ENCODE peak calls at places on chromosomes 4 and X, in ten cellular contexts. H is GM13977; Y is pancreas; O is AG08395; L is activated T-helper 9 cell treated with anti-CD3 and anti-CD28 coated beads, Interleukin-2, amount 50 U/mL, for 16 hours; K is WTC11; S is endothelial cell; Z is coronary artery; E is left ventricle myocardium superior; R is substantia nigra. Q is an unnamed sample.

GRCh38 chr4:40506066-40506465 is 123.6 kb downstream of the RBM47 start:
- DNase-seq in H (no peak), Y (peak), O (no peak), L (no peak), K (no peak), S (no peak), Z (no peak), E (no peak), R (no peak), Q (no peak)

GRCh38 chr4:182604161-182604591 is 313.0 kb downstream of the DCTD start:
- DNase-seq in H (no peak), Y (no peak), O (peak), L (no peak), K (no peak), S (no peak), Z (no peak), E (no peak), R (no peak), Q (no peak)

GRCh38 chr4:173332963-173333657 is 1.0 kb downstream of the HMGB2 start:
- DNase-seq in H (peak), Y (no peak), O (no peak), L (no peak), K (no peak), S (no peak), Z (no peak), E (no peak), R (no peak), Q (no peak)

GRCh38 chr4:6906046-6906445 is 3.6 kb upstream of the TBC1D14 start:
- DNase-seq in H (no peak), Y (no peak), O (no peak), L (no peak), K (no peak), S (no peak), Z (no peak), E (no peak), R (no peak), Q (peak)

GRCh38 chr4:119646347-119647071 is 17.9 kb upstream of the PDE5A start:
- DNase-seq in H (no peak), Y (peak), O (peak), L (no peak), K (no peak), S (no peak), Z (no peak), E (peak), R (no peak), Q (no peak)

GRCh38 chr4:25441519-25442117 is 64.6 kb downstream of the ANAPC4 start:
- DNase-seq in H (peak), Y (peak), O (peak), L (no peak), K (peak), S (peak), Z (no peak), E (peak), R (no peak), Q (peak)

GRCh38 chr4:120948382-120948781 is 25.9 kb upstream of the PRDM5 start:
- DNase-seq in H (no peak), Y (no peak), O (no peak), L (no peak), K (no peak), S (no peak), Z (no peak), E (no peak), R (no peak), Q (no peak)

GRCh38 chrX:114087543-114087942 is 496.3 kb upstream of the HTR2C start:
- DNase-seq in H (no peak), Y (no peak), O (no peak), L (no peak), K (no peak), S (no peak), Z (no peak), E (no peak), R (no peak), Q (no peak)

GRCh38 chr4:41178372-41179085 is 35.8 kb downstream of the APBB2 start:
- DNase-seq in H (no peak), Y (no peak), O (peak), L (no peak), K (no peak), S (no peak), Z (no peak), E (no peak), R (no peak), Q (no peak)

GRCh38 chr4:156686120-156686519 is 285.5 kb downstream of the PDGFC start:
- DNase-seq in H (no peak), Y (no peak), O (peak), L (no peak), K (no peak), S (no peak), Z (no peak), E (no peak), R (no peak), Q (no peak)

GRCh38 chrX:137568741-137569469 is 3.0 kb downstream of the ZIC3 start:
- DNase-seq in H (no peak), Y (no peak), O (no peak), L (no peak), K (no peak), S (no peak), Z (no peak), E (no peak), R (no peak), Q (no peak)

GRCh38 chr4:11487876-11488545 is 59.3 kb upstream of the HS3ST1 start:
- DNase-seq in H (no peak), Y (no peak), O (no peak), L (no peak), K (no peak), S (no peak), Z (no peak), E (no peak), R (no peak), Q (no peak)

GRCh38 chr4:11376571-11376970 is 52.1 kb downstream of the HS3ST1 start:
- DNase-seq in H (no peak), Y (no peak), O (no peak), L (no peak), K (no peak), S (no peak), Z (no peak), E (no peak), R (no peak), Q (no peak)

GRCh38 chr4:55444822-55445221 is 49.1 kb downstream of the TMEM165 start:
- DNase-seq in H (no peak), Y (no peak), O (peak), L (no peak), K (no peak), S (no peak), Z (no peak), E (no peak), R (no peak), Q (no peak)

GRCh38 chr4:103099691-103100392 is at the start of gene BDH2:
- DNase-seq in H (peak), Y (peak), O (peak), L (no peak), K (no peak), S (peak), Z (no peak), E (no peak), R (no peak), Q (peak)

GRCh38 chr4:16315451-16315850 is 89.2 kb upstream of the TAPT1 start:
- DNase-seq in H (no peak), Y (no peak), O (no peak), L (no peak), K (no peak), S (no peak), Z (no peak), E (no peak), R (no peak), Q (no peak)

GRCh38 chr4:142402156-142402555 is 443.9 kb downstream of the INPP4B start:
- DNase-seq in H (no peak), Y (no peak), O (no peak), L (no peak), K (no peak), S (no peak), Z (no peak), E (no peak), R (no peak), Q (no peak)